ENCODE peak calls at places on chromosomes 3 and 15, in seven cellular contexts. N is CD4-positive, alpha-beta memory T cell; X is NCI-H2171 treated with DMSO at 0.1 percent for 48 hours; B is EL; G is MCF 10A; W is HuH-7; I is CD8-positive, alpha-beta T cell. U is an unnamed sample.

GRCh38 chr3:49903451-49904424 is at the start of gene MST1R:
- DNase-seq in N (peak), X (no peak), B (no peak), G (peak), W (peak), I (peak), U (no peak)

GRCh38 chr3:73484656-73485248 is 140.0 kb downstream of the PDZRN3 start:
- DNase-seq in N (no peak), X (no peak), B (peak), G (no peak), W (no peak), I (no peak), U (no peak)

GRCh38 chr3:55426486-55426885 is 60.6 kb downstream of the WNT5A start:
- DNase-seq in N (no peak), X (no peak), B (peak), G (no peak), W (no peak), I (no peak), U (peak)

GRCh38 chr15:52180196-52180835 is 10.9 kb downstream of the GNB5 start:
- DNase-seq in N (peak), X (no peak), B (no peak), G (no peak), W (no peak), I (peak), U (no peak)

GRCh38 chr15:25740438-25741252 is 122.5 kb downstream of the ATP10A start:
- DNase-seq in N (no peak), X (no peak), B (no peak), G (no peak), W (no peak), I (no peak), U (no peak)

GRCh38 chr15:77508541-77509505 is 88.1 kb downstream of the HMG20A start:
- DNase-seq in N (no peak), X (no peak), B (no peak), G (peak), W (no peak), I (no peak), U (no peak)

GRCh38 chr3:45103753-45104714 is 42.1 kb downstream of the CDCP1 start:
- DNase-seq in N (no peak), X (no peak), B (no peak), G (no peak), W (no peak), I (no peak), U (no peak)

GRCh38 chr3:182913889-182914288 is 66.4 kb downstream of the DCUN1D1 start:
- DNase-seq in N (peak), X (peak), B (no peak), G (no peak), W (no peak), I (no peak), U (no peak)

GRCh38 chr3:17372362-17372761 is 370.1 kb downstream of the TBC1D5 start:
- DNase-seq in N (no peak), X (no peak), B (no peak), G (no peak), W (no peak), I (no peak), U (no peak)

GRCh38 chr15:69156726-69157381 is 3.6 kb upstream of the GLCE start:
- DNase-seq in N (no peak), X (peak), B (no peak), G (no peak), W (no peak), I (no peak), U (peak)

GRCh38 chr15:75712668-75713337 is at the start of gene CSPG4:
- DNase-seq in N (no peak), X (no peak), B (peak), G (no peak), W (peak), I (no peak), U (peak)

GRCh38 chr15:48722764-48723661 is 77.5 kb upstream of the FBN1 start:
- DNase-seq in N (no peak), X (no peak), B (peak), G (peak), W (no peak), I (no peak), U (peak)

GRCh38 chr15:25710184-25710583 is 152.9 kb downstream of the ATP10A start:
- DNase-seq in N (peak), X (peak), B (peak), G (no peak), W (peak), I (peak), U (no peak)

GRCh38 chr15:37425541-37425940 is 325.2 kb upstream of the MEIS2 start:
- DNase-seq in N (no peak), X (no peak), B (peak), G (no peak), W (no peak), I (no peak), U (peak)

GRCh38 chr3:143103633-143104032 is 15.9 kb upstream of the CHST2 start:
- DNase-seq in N (no peak), X (no peak), B (no peak), G (no peak), W (no peak), I (no peak), U (no peak)

GRCh38 chr3:10855871-10856662 is 40.0 kb downstream of the SLC6A11 start:
- DNase-seq in N (no peak), X (no peak), B (no peak), G (no peak), W (peak), I (no peak), U (no peak)

GRCh38 chr3:63977893-63978292 is 45.4 kb downstream of the PSMD6 start:
- DNase-seq in N (no peak), X (no peak), B (no peak), G (no peak), W (no peak), I (no peak), U (no peak)

GRCh38 chr3:197353867-197354180 is 55.4 kb upstream of the DLG1 start:
- DNase-seq in N (no peak), X (no peak), B (peak), G (no peak), W (no peak), I (no peak), U (peak)

GRCh38 chr3:156834435-156834834 is 8.3 kb downstream of the LEKR1 start:
- DNase-seq in N (no peak), X (no peak), B (no peak), G (no peak), W (no peak), I (no peak), U (no peak)

GRCh38 chr3:55984631-55985030 is 483.6 kb downstream of the ERC2 start:
- DNase-seq in N (no peak), X (no peak), B (peak), G (no peak), W (no peak), I (no peak), U (no peak)

GRCh38 chr3:134030382-134030753 is 643 bp upstream of the SLCO2A1 start:
- DNase-seq in N (no peak), X (peak), B (no peak), G (no peak), W (peak), I (no peak), U (no peak)

GRCh38 chr3:4841225-4841624 is 138.0 kb upstream of the BHLHE40 start:
- DNase-seq in N (no peak), X (no peak), B (no peak), G (no peak), W (no peak), I (no peak), U (no peak)

GRCh38 chr15:90212221-90213079 is 11.3 kb downstream of the SEMA4B start:
- DNase-seq in N (no peak), X (no peak), B (no peak), G (peak), W (no peak), I (no peak), U (no peak)

GRCh38 chr3:186746008-186746407 is 28.8 kb downstream of the KNG1 start:
- DNase-seq in N (no peak), X (no peak), B (peak), G (peak), W (peak), I (no peak), U (peak)

GRCh38 chr15:77853008-77853328 is 220.3 kb upstream of the LINGO1 start:
- DNase-seq in N (no peak), X (peak), B (no peak), G (no peak), W (no peak), I (no peak), U (no peak)

GRCh38 chr3:190504354-190505125 is 9.3 kb upstream of the IL1RAP start:
- DNase-seq in N (no peak), X (no peak), B (no peak), G (peak), W (peak), I (no peak), U (no peak)

GRCh38 chr3:112351036-112351435 is 18.1 kb downstream of the CD200 start:
- DNase-seq in N (no peak), X (no peak), B (no peak), G (no peak), W (no peak), I (no peak), U (no peak)